ENCODE peak calls at places on chromosomes 2 and 18, in five cellular contexts. X is left ventricle myocardium inferior; M is PC-9; E is CD8-positive, alpha-beta T cell; S is right cardiac atrium. D is an unnamed sample.

GRCh38 chr2:188949046-188949818 is 24.9 kb upstream of the COL3A1 start:
- DNase-seq in X (no peak), M (no peak), E (no peak), S (no peak), D (no peak)

GRCh38 chr18:77062518-77063003 is 70.0 kb downstream of the MBP start:
- DNase-seq in X (no peak), M (no peak), E (peak; percentile 71), S (no peak), D (peak; percentile 69)

GRCh38 chr2:207953354-207953753 is 72.0 kb downstream of the PLEKHM3 start:
- DNase-seq in X (no peak), M (no peak), E (no peak), S (no peak), D (no peak)

GRCh38 chr2:25787020-25787419 is 91.3 kb downstream of the ASXL2 start:
- DNase-seq in X (no peak), M (no peak), E (no peak), S (no peak), D (no peak)

GRCh38 chr2:212908031-212908430 is 243.4 kb downstream of the IKZF2 start:
- DNase-seq in X (no peak), M (no peak), E (no peak), S (no peak), D (no peak)

GRCh38 chr2:96470636-96471035 is 34.5 kb downstream of the NEURL3 start:
- DNase-seq in X (peak; percentile 41), M (no peak), E (peak; percentile 63), S (peak; percentile 88), D (peak; percentile 16)

GRCh38 chr2:235850771-235851551 is 317.2 kb downstream of the GBX2 start:
- DNase-seq in X (no peak), M (no peak), E (no peak), S (no peak), D (no peak)

GRCh38 chr2:192246297-192246696 is 51.6 kb upstream of the TMEFF2 start:
- DNase-seq in X (no peak), M (no peak), E (no peak), S (no peak), D (no peak)

GRCh38 chr2:132849118-132849517 is 179.1 kb upstream of the LYPD1 start:
- DNase-seq in X (no peak), M (no peak), E (no peak), S (no peak), D (no peak)

GRCh38 chr2:55885129-55885943 is 38.2 kb downstream of the EFEMP1 start:
- DNase-seq in X (no peak), M (peak; percentile 26), E (no peak), S (peak; percentile 55), D (no peak)

GRCh38 chr2:233223059-233223894 is 28.2 kb upstream of the ATG16L1 start:
- DNase-seq in X (no peak), M (no peak), E (no peak), S (no peak), D (no peak)

GRCh38 chr2:120934221-120934639 is 198.6 kb downstream of the GLI2 start:
- DNase-seq in X (no peak), M (no peak), E (no peak), S (no peak), D (no peak)

GRCh38 chr2:181554511-181554910 is 97.3 kb downstream of the ITGA4 start:
- DNase-seq in X (no peak), M (no peak), E (no peak), S (no peak), D (no peak)

GRCh38 chr18:72541871-72542690 is 2.1 kb downstream of the CBLN2 start:
- DNase-seq in X (no peak), M (no peak), E (no peak), S (no peak), D (no peak)

GRCh38 chr18:72542993-72543361 is 1.2 kb downstream of the CBLN2 start:
- DNase-seq in X (no peak), M (no peak), E (no peak), S (no peak), D (no peak)

GRCh38 chr18:72539861-72540260 is 4.3 kb downstream of the CBLN2 start:
- DNase-seq in X (no peak), M (no peak), E (no peak), S (no peak), D (no peak)

GRCh38 chr18:72543362-72544055 is 633 bp downstream of the CBLN2 start:
- DNase-seq in X (no peak), M (no peak), E (no peak), S (no peak), D (no peak)

DNA sequence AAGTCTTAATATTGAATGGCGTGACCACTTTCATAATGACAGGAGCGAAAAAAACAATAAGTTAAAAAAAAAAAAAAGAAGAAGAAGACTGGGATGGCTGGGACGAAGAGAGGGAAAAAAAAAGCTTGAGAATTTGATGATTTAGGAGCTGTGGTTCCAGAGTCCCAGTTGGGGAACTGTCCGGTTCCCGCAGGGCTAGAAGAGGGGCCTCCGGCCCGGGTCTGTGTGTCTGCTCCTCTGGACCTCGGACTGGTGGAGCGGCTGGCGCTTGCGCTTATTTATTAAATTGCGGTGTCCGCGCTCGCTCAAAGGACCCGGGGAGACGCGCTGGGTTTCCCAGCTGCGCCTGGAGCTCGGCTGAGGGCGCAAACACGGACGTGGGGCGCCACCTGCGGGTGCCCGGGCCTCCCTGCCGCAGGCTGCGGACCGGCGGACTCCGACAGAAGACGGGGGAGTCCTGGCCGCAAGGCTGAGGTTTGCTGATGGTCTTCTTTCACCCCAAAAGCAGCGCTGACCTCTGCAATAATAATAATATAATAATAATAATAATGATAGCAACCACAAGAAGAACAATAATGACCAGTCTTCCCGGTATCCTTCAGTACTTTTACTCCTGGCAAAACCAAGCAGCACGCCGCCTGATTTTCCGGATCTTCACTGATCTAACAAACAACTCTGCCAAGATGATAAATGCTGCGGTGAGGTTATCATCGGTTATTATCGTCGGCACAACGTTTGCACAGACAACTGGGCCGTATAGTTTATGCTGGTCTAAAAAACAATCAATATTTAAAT is at the start of gene CBLN2:
- DNase-seq in X (no peak), M (peak; percentile 64), E (no peak), S (peak; percentile 45), D (no peak)
- H3K9me3 ChIP-seq in X (no peaks in the 10 kb centered on the region), M (no peaks in the 10 kb centered on the region), E (no peaks in the 10 kb centered on the region), S (no peaks in the 10 kb centered on the region), D (no peaks in the 10 kb centered on the region)

GRCh38 chr2:95336408-95336807 is 39.3 kb downstream of the KCNIP3 start:
- DNase-seq in X (no peak), M (no peak), E (no peak), S (no peak), D (no peak)
- H3K9me3 ChIP-seq in X (no peaks in the 10 kb centered on the region), M (no peaks in the 10 kb centered on the region), E (no peaks in the 10 kb centered on the region), S (no peaks in the 10 kb centered on the region), D (no peaks in the 10 kb centered on the region)

GRCh38 chr2:37556256-37556655 is 115.2 kb downstream of the CDC42EP3 start:
- DNase-seq in X (no peak), M (no peak), E (no peak), S (no peak), D (no peak)
- H3K9me3 ChIP-seq in X (no peaks in the 10 kb centered on the region), M (peaks cover 9% of the 10 kb centered on the region), E (no peaks in the 10 kb centered on the region), S (no peaks in the 10 kb centered on the region), D (no peaks in the 10 kb centered on the region)

GRCh38 chr18:78579449-78579848 is 400.2 kb upstream of the SALL3 start:
- DNase-seq in X (no peak), M (no peak), E (no peak), S (no peak), D (no peak)
- H3K9me3 ChIP-seq in X (peaks cover 13% of the 10 kb centered on the region), M (no peaks in the 10 kb centered on the region), E (no peaks in the 10 kb centered on the region), S (peaks cover 1% of the 10 kb centered on the region), D (no peaks in the 10 kb centered on the region)

GRCh38 chr2:177256026-177256425 is 8.5 kb downstream of the NFE2L2 start:
- DNase-seq in X (no peak), M (no peak), E (no peak), S (no peak), D (no peak)
- H3K9me3 ChIP-seq in X (peaks cover 3% of the 10 kb centered on the region), M (peaks cover 3% of the 10 kb centered on the region), E (no peaks in the 10 kb centered on the region), S (no peaks in the 10 kb centered on the region), D (no peaks in the 10 kb centered on the region)

GRCh38 chr18:59269563-59270214 is 3.6 kb downstream of the RAX start:
- DNase-seq in X (no peak), M (no peak), E (no peak), S (no peak), D (no peak)

GRCh38 chr18:59266876-59267510 is 6.3 kb downstream of the RAX start:
- DNase-seq in X (no peak), M (no peak), E (no peak), S (no peak), D (no peak)

GRCh38 chr18:59268722-59269562 is 4.3 kb downstream of the RAX start:
- DNase-seq in X (peak; percentile 29), M (no peak), E (no peak), S (peak; percentile 71), D (no peak)

GRCh38 chr18:59267511-59268126 is 5.6 kb downstream of the RAX start:
- DNase-seq in X (no peak), M (no peak), E (no peak), S (no peak), D (no peak)

DNA sequence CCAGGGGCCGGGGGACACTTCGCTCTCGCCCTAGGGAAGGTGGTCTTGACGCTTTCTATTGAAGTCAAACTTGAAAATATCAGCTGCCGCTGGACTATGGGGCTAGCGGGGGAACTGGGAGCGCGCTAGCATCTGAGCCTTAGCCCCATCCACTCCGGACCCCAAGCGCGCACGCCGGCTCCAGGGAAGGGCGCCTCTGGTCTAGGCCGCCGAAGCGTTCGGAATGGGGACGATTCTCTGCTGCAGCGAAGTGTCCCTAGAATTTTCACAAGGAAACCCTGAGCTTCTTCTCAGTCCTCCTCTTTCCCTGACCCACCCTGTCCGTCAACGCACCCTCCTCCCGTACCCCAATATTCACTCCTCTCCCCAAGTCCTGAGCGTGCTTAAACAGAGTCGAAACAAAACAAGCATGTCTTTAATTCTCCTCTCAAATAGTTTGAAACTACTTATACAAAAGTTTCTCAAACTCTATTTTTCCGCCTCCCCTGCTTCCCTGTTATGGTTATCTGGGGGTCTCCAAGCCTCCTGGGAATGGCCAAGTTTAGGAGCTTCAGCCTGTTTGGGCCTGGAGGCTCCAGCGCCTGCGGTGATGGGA is 5.0 kb downstream of the RAX start:
- DNase-seq in X (no peak), M (no peak), E (no peak), S (no peak), D (no peak)
- H3K9me3 ChIP-seq in X (no peaks in the 10 kb centered on the region), M (no peaks in the 10 kb centered on the region), E (no peaks in the 10 kb centered on the region), S (no peaks in the 10 kb centered on the region), D (no peaks in the 10 kb centered on the region)

DNA sequence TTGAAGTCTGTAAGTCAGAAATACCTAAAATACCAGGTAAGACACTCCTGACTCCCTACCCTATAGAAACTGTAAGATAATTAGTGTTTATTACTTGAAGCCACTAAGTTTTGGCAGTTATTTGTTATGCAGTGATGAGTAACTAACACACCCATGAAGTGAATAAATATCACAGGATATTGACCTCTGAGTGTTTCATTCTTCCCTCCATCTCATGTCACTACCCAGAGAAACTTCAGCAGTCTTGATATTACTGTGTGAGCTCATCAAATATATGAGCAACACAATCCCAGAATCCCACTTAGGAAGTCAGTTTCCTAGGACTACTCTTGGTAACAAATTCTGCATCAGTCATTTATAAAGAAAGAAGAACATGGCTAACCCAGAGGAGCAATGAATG is 529.7 kb downstream of the FBXO15 start:
- DNase-seq in X (no peak), M (no peak), E (no peak), S (no peak), D (no peak)
- H3K9me3 ChIP-seq in X (no peaks in the 10 kb centered on the region), M (no peaks in the 10 kb centered on the region), E (no peaks in the 10 kb centered on the region), S (no peaks in the 10 kb centered on the region), D (no peaks in the 10 kb centered on the region)

DNA sequence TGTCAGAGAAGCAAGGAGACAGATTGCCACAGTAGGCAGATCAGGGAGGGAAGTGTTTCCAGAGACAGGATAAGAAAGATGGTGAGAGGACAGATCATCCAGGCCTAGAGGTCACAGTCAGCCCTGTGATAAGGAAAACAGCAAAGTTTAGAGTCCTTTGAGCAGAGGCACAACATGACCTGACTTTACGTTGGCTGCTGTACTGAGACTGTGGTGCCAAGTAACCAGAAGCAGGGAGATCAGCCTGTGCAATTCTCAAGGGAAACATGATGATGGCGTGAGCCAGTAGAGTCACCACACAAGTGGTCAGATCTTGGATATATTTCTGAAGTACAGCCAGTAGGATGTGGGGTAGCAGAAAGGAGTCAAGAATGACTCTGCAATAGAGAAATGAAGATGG is 43.7 kb downstream of the SMC6 start:
- DNase-seq in X (no peak), M (no peak), E (no peak), S (no peak), D (no peak)
- H3K9me3 ChIP-seq in X (no peaks in the 10 kb centered on the region), M (no peaks in the 10 kb centered on the region), E (no peaks in the 10 kb centered on the region), S (no peaks in the 10 kb centered on the region), D (no peaks in the 10 kb centered on the region)